ENCODE peak calls at places on chromosomes 16 and 17, in seven cellular contexts. B is CD8-positive, alpha-beta memory T cell; T is kidney; N is A549; Z is cardiac fibroblast; I is Caco-2; E is body of pancreas. K is an unnamed sample.

GRCh38 chr17:34254651-34255380 is at the start of gene CCL2:
- DNase-seq in B (no peak), T (peak), N (peak), Z (peak), I (peak), E (peak), K (peak)

GRCh38 chr17:76051071-76051467 is 21.2 kb downstream of the SRP68 start:
- DNase-seq in B (no peak), T (no peak), N (no peak), Z (no peak), I (no peak), E (no peak), K (no peak)

GRCh38 chr17:36743130-36743529 is 141.7 kb downstream of the MRM1 start:
- DNase-seq in B (no peak), T (no peak), N (no peak), Z (no peak), I (no peak), E (no peak), K (no peak)

GRCh38 chr17:3659541-3660111 is 8.8 kb downstream of the TAX1BP3 start:
- DNase-seq in B (no peak), T (peak), N (peak), Z (peak), I (no peak), E (peak), K (peak)

GRCh38 chr16:85462405-85463227 is 150.5 kb upstream of the GSE1 start:
- DNase-seq in B (no peak), T (no peak), N (no peak), Z (no peak), I (peak), E (peak), K (no peak)

GRCh38 chr16:64543401-64543800 is 578.5 kb downstream of the CDH11 start:
- DNase-seq in B (no peak), T (no peak), N (no peak), Z (no peak), I (no peak), E (no peak), K (no peak)

GRCh38 chr17:28745052-28745776 is 1.4 kb downstream of the TRAF4 start:
- DNase-seq in B (no peak), T (peak), N (no peak), Z (peak), I (peak), E (peak), K (peak)

GRCh38 chr17:7313890-7314718 is 1.1 kb downstream of the GPS2 start:
- DNase-seq in B (no peak), T (no peak), N (no peak), Z (peak), I (no peak), E (no peak), K (no peak)

GRCh38 chr16:47729701-47730100 is 268.6 kb downstream of the PHKB start:
- DNase-seq in B (no peak), T (no peak), N (no peak), Z (no peak), I (no peak), E (no peak), K (no peak)

GRCh38 chr16:67299269-67299668 is 19.9 kb downstream of the PLEKHG4 start:
- DNase-seq in B (no peak), T (no peak), N (no peak), Z (no peak), I (no peak), E (no peak), K (no peak)

GRCh38 chr17:80818871-80819270 is 172.8 kb upstream of the CHMP6 start:
- DNase-seq in B (no peak), T (peak), N (no peak), Z (no peak), I (peak), E (no peak), K (no peak)

GRCh38 chr17:82751171-82751570 is 694 bp upstream of the TBCD start:
- DNase-seq in B (no peak), T (peak), N (no peak), Z (peak), I (no peak), E (no peak), K (no peak)
- H3K4me3 ChIP-seq in B (no peak), T (peak), N (peak), Z (peak), I (peak), E (no peak), K (peak)

GRCh38 chr16:84229421-84229820 is 10.4 kb downstream of the KCNG4 start:
- DNase-seq in B (no peak), T (no peak), N (no peak), Z (no peak), I (no peak), E (no peak), K (no peak)

GRCh38 chr16:84227548-84227947 is 12.3 kb downstream of the KCNG4 start:
- DNase-seq in B (no peak), T (no peak), N (no peak), Z (no peak), I (no peak), E (no peak), K (no peak)

GRCh38 chr16:84226026-84226425 is 13.8 kb downstream of the KCNG4 start:
- DNase-seq in B (no peak), T (no peak), N (no peak), Z (no peak), I (no peak), E (no peak), K (peak)

GRCh38 chr16:84225571-84225970 is 14.2 kb downstream of the KCNG4 start:
- DNase-seq in B (no peak), T (no peak), N (no peak), Z (no peak), I (no peak), E (no peak), K (no peak)

DNA sequence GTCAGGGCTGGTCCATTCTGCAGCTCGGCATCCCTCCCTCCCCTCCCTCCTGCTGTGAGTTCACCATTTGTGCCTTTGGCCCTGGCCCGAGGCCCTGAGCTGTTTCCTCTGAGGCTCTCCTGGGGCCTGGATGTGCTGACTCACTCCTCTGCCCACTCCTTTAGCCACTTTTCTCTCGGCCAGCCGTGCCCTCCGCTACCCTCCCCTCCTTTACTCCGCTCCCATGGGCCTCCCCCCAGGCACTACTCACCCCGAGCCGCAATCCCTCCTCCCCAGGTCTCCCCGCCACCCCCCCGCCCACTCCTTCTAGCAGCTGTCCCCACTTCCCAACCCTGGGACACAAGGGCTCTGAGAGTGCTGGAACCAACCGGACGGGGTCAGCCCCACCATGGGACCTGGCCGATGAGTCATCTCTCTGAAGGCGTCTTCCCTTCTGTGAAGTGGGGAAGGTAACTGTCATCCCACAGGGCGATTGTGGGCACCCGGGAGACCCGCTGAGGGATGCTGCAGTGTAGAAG is 11.4 kb downstream of the KCNG4 start:
- DNase-seq in B (no peak), T (peak), N (peak), Z (peak), I (peak), E (peak), K (peak)
- H3K4me3 ChIP-seq in B (no peak), T (no peak), N (no peak), Z (no peak), I (no peak), E (no peak), K (no peak)

DNA sequence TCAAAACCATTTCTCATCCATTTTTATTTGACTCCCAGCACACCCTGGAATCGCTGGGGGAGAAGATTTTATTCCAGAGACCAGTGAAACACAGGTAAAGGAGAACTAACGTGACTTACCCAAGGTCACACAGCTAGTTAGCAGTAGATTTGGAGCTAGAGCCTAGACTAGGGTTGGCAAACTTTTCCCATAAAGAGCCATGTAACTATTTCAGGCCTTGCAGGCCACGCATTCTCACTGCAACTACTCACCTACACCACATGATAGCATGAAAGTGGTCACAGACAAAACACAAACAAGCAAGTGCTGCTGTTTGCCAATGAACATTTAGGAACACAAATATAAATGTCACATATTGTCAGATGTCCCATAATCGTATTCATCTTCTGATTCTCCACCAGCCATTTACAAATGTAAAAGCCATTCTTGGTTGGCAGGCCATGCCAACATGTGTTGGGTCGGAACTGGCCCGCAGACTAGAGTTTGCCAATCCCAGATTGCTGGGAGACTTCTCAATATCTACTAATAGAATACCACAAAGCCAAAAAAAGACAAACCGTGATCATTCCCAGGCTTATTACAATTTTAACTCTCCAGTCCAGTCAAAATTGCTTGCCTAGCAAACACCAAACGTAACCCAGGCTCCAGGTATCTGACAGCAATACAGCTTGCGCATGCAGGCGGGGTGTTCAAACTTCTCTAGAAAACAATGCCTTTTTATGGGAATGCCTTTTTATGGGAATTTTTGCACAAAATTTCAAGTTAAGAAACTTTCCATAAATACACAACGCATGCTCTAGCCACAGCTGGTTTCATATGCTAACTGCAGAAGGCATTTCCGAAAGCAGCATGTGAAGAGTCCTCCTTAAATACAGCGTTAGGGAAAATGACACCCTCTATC is 20.9 kb downstream of the ZFHX3 start:
- DNase-seq in B (no peak), T (no peak), N (no peak), Z (peak), I (no peak), E (no peak), K (no peak)
- H3K4me3 ChIP-seq in B (no peak), T (no peak), N (no peak), Z (no peak), I (no peak), E (no peak), K (no peak)

GRCh38 chr16:649646-650045 is 481 bp downstream of the WDR90 start:
- DNase-seq in B (no peak), T (no peak), N (no peak), Z (no peak), I (no peak), E (no peak), K (no peak)

GRCh38 chr16:648071-648785 is 937 bp upstream of the WDR90 start:
- DNase-seq in B (no peak), T (no peak), N (no peak), Z (peak), I (no peak), E (peak), K (no peak)

GRCh38 chr16:646679-647172 is 2.4 kb upstream of the WDR90 start:
- DNase-seq in B (no peak), T (no peak), N (no peak), Z (no peak), I (no peak), E (no peak), K (no peak)

GRCh38 chr16:647173-647902 is 1.8 kb upstream of the WDR90 start:
- DNase-seq in B (no peak), T (no peak), N (no peak), Z (no peak), I (no peak), E (no peak), K (no peak)

DNA sequence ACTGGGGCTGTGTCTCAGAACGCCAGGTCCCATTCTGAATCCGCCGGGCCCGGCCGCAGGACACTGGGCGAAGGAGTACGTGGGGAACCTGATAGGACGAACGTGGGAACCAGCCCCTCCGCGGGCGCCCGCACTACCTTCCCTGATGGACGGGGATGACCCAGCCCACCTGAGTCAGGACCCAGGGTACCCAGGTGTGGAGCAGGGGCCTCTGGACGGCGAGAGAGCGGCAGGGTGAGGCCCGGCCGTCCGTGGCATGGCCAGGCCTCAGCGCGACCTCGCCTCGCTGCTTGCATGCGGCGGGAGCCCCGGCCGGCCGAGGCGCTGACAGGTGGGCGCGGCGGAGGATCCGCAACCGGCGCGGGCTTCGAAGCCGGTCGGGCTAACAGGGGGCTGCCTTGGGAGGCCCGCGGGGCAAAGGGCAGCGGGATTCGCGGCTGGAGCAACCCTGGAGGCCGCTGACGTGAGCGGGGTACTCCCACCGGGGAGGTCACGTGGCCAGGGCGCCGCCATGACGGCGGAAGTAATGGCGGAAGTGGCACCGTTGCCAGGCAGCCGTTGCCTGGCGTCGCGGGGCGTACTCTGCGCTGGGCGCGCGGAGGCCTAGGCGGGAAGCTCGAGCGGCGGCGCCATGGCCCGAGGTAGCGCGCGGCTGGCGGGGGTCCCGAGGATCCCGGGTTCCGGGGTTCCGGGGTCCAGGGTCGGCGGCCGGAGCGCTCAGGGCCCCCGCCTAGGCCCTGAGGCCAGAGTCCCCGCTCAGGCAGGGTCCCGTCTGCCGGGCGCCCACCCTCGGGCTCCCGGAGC is at the start of gene WDR90:
- DNase-seq in B (peak), T (peak), N (peak), Z (peak), I (peak), E (peak), K (peak)
- H3K4me3 ChIP-seq in B (peak), T (peak), N (peak), Z (peak), I (peak), E (peak), K (peak)

GRCh38 chr16:88452485-88453216 is 429 bp upstream of the ZFPM1 start:
- DNase-seq in B (peak), T (peak), N (peak), Z (peak), I (peak), E (peak), K (peak)
- H3K4me3 ChIP-seq in B (peak), T (no peak), N (peak), Z (peak), I (peak), E (peak), K (peak)

K was measured in skeletal muscle cell.